ENCODE peak calls at places on chromosomes 2 and 18, in ten cellular contexts. One of them, this sample, is unnamed.
A peak's percentile ranks its signal among the peaks of the same experiment; 100 is the strongest.

GRCh38 chr2:175743020-175743419 is 259.0 kb downstream of the LNPK start:
- DNase-seq in transverse colon: no peak
- DNase-seq in GM12865: no peak
- DNase-seq in Peyer's patch: no peak
- DNase-seq in foreskin fibroblast: peak; percentile 49
- DNase-seq in HepG2: no peak
- DNase-seq in fibroblast of lung: peak; percentile 33
- DNase-seq in GM23338: no peak
- DNase-seq in body of pancreas: no peak
- DNase-seq in AG04450: no peak
- DNase-seq in this sample: no peak

GRCh38 chr2:207385903-207386302 is 143.9 kb upstream of the CREB1 start:
- DNase-seq in transverse colon: no peak
- DNase-seq in GM12865: no peak
- DNase-seq in Peyer's patch: no peak
- DNase-seq in foreskin fibroblast: peak; percentile 81
- DNase-seq in HepG2: no peak
- DNase-seq in fibroblast of lung: peak; percentile 81
- DNase-seq in GM23338: no peak
- DNase-seq in body of pancreas: no peak
- DNase-seq in AG04450: peak; percentile 48
- DNase-seq in this sample: peak; percentile 59

GRCh38 chr2:70981866-70982810 is 3.7 kb downstream of the ANKRD53 start:
- DNase-seq in transverse colon: no peak
- DNase-seq in GM12865: no peak
- DNase-seq in Peyer's patch: peak; percentile 40
- DNase-seq in foreskin fibroblast: no peak
- DNase-seq in HepG2: no peak
- DNase-seq in fibroblast of lung: no peak
- DNase-seq in GM23338: no peak
- DNase-seq in body of pancreas: peak; percentile 12
- DNase-seq in AG04450: no peak
- DNase-seq in this sample: no peak

GRCh38 chr2:206555721-206556120 is 86.6 kb upstream of the FAM237A start:
- DNase-seq in transverse colon: no peak
- DNase-seq in GM12865: no peak
- DNase-seq in Peyer's patch: no peak
- DNase-seq in foreskin fibroblast: peak; percentile 5
- DNase-seq in HepG2: no peak
- DNase-seq in fibroblast of lung: peak; percentile 26
- DNase-seq in GM23338: no peak
- DNase-seq in body of pancreas: no peak
- DNase-seq in AG04450: no peak
- DNase-seq in this sample: no peak

GRCh38 chr2:177265386-177265690 is 811 bp upstream of the NFE2L2 start:
- DNase-seq in transverse colon: peak; percentile 65
- DNase-seq in GM12865: no peak
- DNase-seq in Peyer's patch: peak; percentile 86
- DNase-seq in foreskin fibroblast: peak; percentile 77
- DNase-seq in HepG2: no peak
- DNase-seq in fibroblast of lung: peak; percentile 48
- DNase-seq in GM23338: peak; percentile 48
- DNase-seq in body of pancreas: no peak
- DNase-seq in AG04450: no peak
- DNase-seq in this sample: no peak

GRCh38 chr2:64632855-64633819 is 20.6 kb downstream of the SERTAD2 start:
- DNase-seq in transverse colon: no peak
- DNase-seq in GM12865: no peak
- DNase-seq in Peyer's patch: no peak
- DNase-seq in foreskin fibroblast: peak; percentile 78
- DNase-seq in HepG2: no peak
- DNase-seq in fibroblast of lung: no peak
- DNase-seq in GM23338: no peak
- DNase-seq in body of pancreas: no peak
- DNase-seq in AG04450: peak; percentile 56
- DNase-seq in this sample: no peak

GRCh38 chr2:27249077-27249890 is 13.6 kb downstream of the SLC30A3 start:
- DNase-seq in transverse colon: no peak
- DNase-seq in GM12865: no peak
- DNase-seq in Peyer's patch: no peak
- DNase-seq in foreskin fibroblast: peak; percentile 38
- DNase-seq in HepG2: no peak
- DNase-seq in fibroblast of lung: peak; percentile 36
- DNase-seq in GM23338: no peak
- DNase-seq in body of pancreas: no peak
- DNase-seq in AG04450: no peak
- DNase-seq in this sample: no peak

GRCh38 chr2:231819449-231820042 is 33.3 kb downstream of the COPS7B start:
- DNase-seq in transverse colon: no peak
- DNase-seq in GM12865: no peak
- DNase-seq in Peyer's patch: no peak
- DNase-seq in foreskin fibroblast: no peak
- DNase-seq in HepG2: peak; percentile 1
- DNase-seq in fibroblast of lung: no peak
- DNase-seq in GM23338: no peak
- DNase-seq in body of pancreas: no peak
- DNase-seq in AG04450: no peak
- DNase-seq in this sample: no peak

GRCh38 chr18:62741584-62741983 is 26.2 kb downstream of the PHLPP1 start:
- DNase-seq in transverse colon: no peak
- DNase-seq in GM12865: no peak
- DNase-seq in Peyer's patch: no peak
- DNase-seq in foreskin fibroblast: no peak
- DNase-seq in HepG2: peak; percentile 50
- DNase-seq in fibroblast of lung: no peak
- DNase-seq in GM23338: no peak
- DNase-seq in body of pancreas: no peak
- DNase-seq in AG04450: no peak
- DNase-seq in this sample: no peak

GRCh38 chr2:45616663-45617411 is 5.8 kb upstream of the SRBD1 start:
- DNase-seq in transverse colon: no peak
- DNase-seq in GM12865: no peak
- DNase-seq in Peyer's patch: no peak
- DNase-seq in foreskin fibroblast: peak; percentile 56
- DNase-seq in HepG2: no peak
- DNase-seq in fibroblast of lung: peak; percentile 69
- DNase-seq in GM23338: no peak
- DNase-seq in body of pancreas: no peak
- DNase-seq in AG04450: no peak
- DNase-seq in this sample: no peak

GRCh38 chr2:8076453-8077284 is 605.2 kb upstream of the ID2 start:
- DNase-seq in transverse colon: no peak
- DNase-seq in GM12865: peak; percentile 36
- DNase-seq in Peyer's patch: no peak
- DNase-seq in foreskin fibroblast: no peak
- DNase-seq in HepG2: no peak
- DNase-seq in fibroblast of lung: no peak
- DNase-seq in GM23338: no peak
- DNase-seq in body of pancreas: no peak
- DNase-seq in AG04450: no peak
- DNase-seq in this sample: no peak

DNA sequence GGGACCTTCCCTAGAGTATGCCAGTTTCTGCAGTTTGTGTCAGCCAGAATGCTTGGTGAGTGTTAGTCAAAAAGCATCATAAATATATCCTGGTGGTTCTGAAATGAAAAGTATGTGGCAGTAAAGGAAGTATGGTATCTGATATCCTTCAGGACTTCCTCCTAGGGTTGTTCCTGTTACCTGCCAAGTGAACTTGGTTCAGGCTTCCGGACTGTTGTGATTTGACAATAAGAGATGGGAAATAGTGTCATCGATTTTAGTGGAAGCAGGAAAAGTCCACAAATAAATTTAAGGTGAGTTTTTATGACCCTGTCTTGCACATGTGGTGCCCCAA is 2.0 kb downstream of the TANC1 start:
- DNase-seq in transverse colon: no peak
- DNase-seq in GM12865: no peak
- DNase-seq in Peyer's patch: no peak
- DNase-seq in foreskin fibroblast: no peak
- DNase-seq in HepG2: no peak
- DNase-seq in fibroblast of lung: no peak
- DNase-seq in GM23338: no peak
- DNase-seq in body of pancreas: no peak
- DNase-seq in AG04450: no peak
- DNase-seq in this sample: no peak
- H3K4me3 ChIP-seq in transverse colon: peak overlapping the region; percentile 68
- H3K4me3 ChIP-seq in GM12865: no peak overlapping the region
- H3K4me3 ChIP-seq in Peyer's patch: no peak overlapping the region
- H3K4me3 ChIP-seq in foreskin fibroblast: peak overlapping the region; percentile 87
- H3K4me3 ChIP-seq in HepG2: no peak overlapping the region
- H3K4me3 ChIP-seq in fibroblast of lung: peak overlapping the region; percentile 96
- H3K4me3 ChIP-seq in GM23338: peak overlapping the region; percentile 87
- H3K4me3 ChIP-seq in body of pancreas: no peak overlapping the region
- H3K4me3 ChIP-seq in AG04450: peak overlapping the region; percentile 83
- H3K4me3 ChIP-seq in this sample: peak overlapping the region; percentile 91

DNA sequence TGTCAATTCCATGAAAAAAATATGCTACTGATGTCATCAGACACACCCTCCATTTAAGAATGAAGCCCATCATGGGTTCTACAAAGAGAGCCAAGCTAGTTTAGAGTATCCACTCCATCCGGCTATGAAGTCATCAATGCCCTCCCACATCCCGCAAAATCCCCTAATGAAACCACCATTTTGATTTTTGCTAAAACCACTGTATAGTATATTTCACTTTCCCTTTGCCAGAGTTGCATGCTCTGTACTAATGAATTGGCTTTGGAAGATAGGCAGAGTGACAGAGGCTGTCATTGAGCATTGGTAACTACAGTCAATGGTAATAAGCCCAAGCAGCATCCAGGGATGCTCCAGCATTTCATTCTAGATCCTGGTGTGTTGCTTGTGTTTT is 118.6 kb downstream of the ANKRD44 start:
- DNase-seq in transverse colon: no peak
- DNase-seq in GM12865: peak; percentile 79
- DNase-seq in Peyer's patch: no peak
- DNase-seq in foreskin fibroblast: no peak
- DNase-seq in HepG2: no peak
- DNase-seq in fibroblast of lung: no peak
- DNase-seq in GM23338: no peak
- DNase-seq in body of pancreas: no peak
- DNase-seq in AG04450: no peak
- DNase-seq in this sample: no peak
- H3K4me3 ChIP-seq in transverse colon: no peak overlapping the region
- H3K4me3 ChIP-seq in GM12865: no peak overlapping the region
- H3K4me3 ChIP-seq in Peyer's patch: no peak overlapping the region
- H3K4me3 ChIP-seq in foreskin fibroblast: no peak overlapping the region
- H3K4me3 ChIP-seq in HepG2: no peak overlapping the region
- H3K4me3 ChIP-seq in fibroblast of lung: no peak overlapping the region
- H3K4me3 ChIP-seq in GM23338: no peak overlapping the region
- H3K4me3 ChIP-seq in body of pancreas: no peak overlapping the region
- H3K4me3 ChIP-seq in AG04450: no peak overlapping the region
- H3K4me3 ChIP-seq in this sample: no peak overlapping the region

GRCh38 chr2:127642706-127643697 is 3.0 kb upstream of the GPR17 start:
- DNase-seq in transverse colon: no peak
- DNase-seq in GM12865: no peak
- DNase-seq in Peyer's patch: no peak
- DNase-seq in foreskin fibroblast: peak; percentile 35
- DNase-seq in HepG2: no peak
- DNase-seq in fibroblast of lung: no peak
- DNase-seq in GM23338: no peak
- DNase-seq in body of pancreas: no peak
- DNase-seq in AG04450: no peak
- DNase-seq in this sample: no peak

GRCh38 chr2:127641133-127641532 is 4.8 kb upstream of the GPR17 start:
- DNase-seq in transverse colon: no peak
- DNase-seq in GM12865: no peak
- DNase-seq in Peyer's patch: no peak
- DNase-seq in foreskin fibroblast: no peak
- DNase-seq in HepG2: no peak
- DNase-seq in fibroblast of lung: no peak
- DNase-seq in GM23338: no peak
- DNase-seq in body of pancreas: no peak
- DNase-seq in AG04450: no peak
- DNase-seq in this sample: no peak

GRCh38 chr2:127643698-127644660 is 2.0 kb upstream of the GPR17 start:
- DNase-seq in transverse colon: no peak
- DNase-seq in GM12865: no peak
- DNase-seq in Peyer's patch: no peak
- DNase-seq in foreskin fibroblast: no peak
- DNase-seq in HepG2: no peak
- DNase-seq in fibroblast of lung: no peak
- DNase-seq in GM23338: no peak
- DNase-seq in body of pancreas: no peak
- DNase-seq in AG04450: no peak
- DNase-seq in this sample: no peak

GRCh38 chr2:127640082-127641072 is 5.6 kb upstream of the GPR17 start:
- DNase-seq in transverse colon: no peak
- DNase-seq in GM12865: peak; percentile 27
- DNase-seq in Peyer's patch: peak; percentile 84
- DNase-seq in foreskin fibroblast: peak; percentile 30
- DNase-seq in HepG2: peak; percentile 44
- DNase-seq in fibroblast of lung: no peak
- DNase-seq in GM23338: peak; percentile 65
- DNase-seq in body of pancreas: no peak
- DNase-seq in AG04450: no peak
- DNase-seq in this sample: no peak

DNA sequence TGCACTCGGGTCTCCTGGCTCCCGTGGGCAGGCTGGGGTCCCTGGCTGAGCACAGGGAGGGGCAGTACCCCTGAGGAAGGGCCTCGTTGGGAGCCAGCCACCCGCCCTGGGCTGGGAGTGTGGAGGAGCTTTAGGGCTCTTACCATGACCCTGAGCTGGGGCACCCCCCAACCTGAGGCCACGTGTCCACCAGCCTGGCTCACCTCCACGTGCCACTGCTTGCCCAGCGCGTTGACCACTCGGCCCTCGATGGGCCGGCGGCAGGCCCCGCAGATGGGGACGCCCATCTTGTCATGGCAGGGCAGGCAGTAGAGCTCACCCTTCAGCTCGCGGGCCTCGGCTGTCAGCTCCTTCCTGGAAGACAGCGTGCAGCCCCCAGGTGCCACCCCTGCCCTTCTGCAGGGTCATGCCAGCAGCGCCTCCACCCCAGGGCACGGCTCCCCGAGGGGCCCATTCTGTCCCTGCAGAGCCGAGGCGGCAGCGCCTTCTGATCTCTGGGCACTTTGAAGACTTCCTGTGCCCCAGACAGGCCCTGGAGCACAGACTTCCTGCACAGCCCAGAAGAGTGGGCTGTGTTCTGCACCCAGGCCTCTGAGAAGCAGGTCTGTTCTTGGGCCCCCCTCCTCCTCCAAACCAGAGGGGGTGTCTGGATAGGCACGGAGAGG is 4.0 kb upstream of the GPR17 start:
- DNase-seq in transverse colon: no peak
- DNase-seq in GM12865: no peak
- DNase-seq in Peyer's patch: no peak
- DNase-seq in foreskin fibroblast: no peak
- DNase-seq in HepG2: no peak
- DNase-seq in fibroblast of lung: no peak
- DNase-seq in GM23338: no peak
- DNase-seq in body of pancreas: no peak
- DNase-seq in AG04450: no peak
- DNase-seq in this sample: no peak
- H3K4me3 ChIP-seq in transverse colon: no peak overlapping the region
- H3K4me3 ChIP-seq in GM12865: no peak overlapping the region
- H3K4me3 ChIP-seq in Peyer's patch: peak overlapping the region; percentile 27
- H3K4me3 ChIP-seq in foreskin fibroblast: no peak overlapping the region
- H3K4me3 ChIP-seq in HepG2: no peak overlapping the region
- H3K4me3 ChIP-seq in fibroblast of lung: no peak overlapping the region
- H3K4me3 ChIP-seq in GM23338: no peak overlapping the region
- H3K4me3 ChIP-seq in body of pancreas: no peak overlapping the region
- H3K4me3 ChIP-seq in AG04450: no peak overlapping the region
- H3K4me3 ChIP-seq in this sample: no peak overlapping the region

GRCh38 chr2:113407446-113408099 is 29.9 kb upstream of the ZNG1B start:
- DNase-seq in transverse colon: no peak
- DNase-seq in GM12865: no peak
- DNase-seq in Peyer's patch: no peak
- DNase-seq in foreskin fibroblast: peak; percentile 40
- DNase-seq in HepG2: peak; percentile 81
- DNase-seq in fibroblast of lung: peak; percentile 18
- DNase-seq in GM23338: peak; percentile 62
- DNase-seq in body of pancreas: no peak
- DNase-seq in AG04450: no peak
- DNase-seq in this sample: no peak

GRCh38 chr2:113406114-113406513 is 31.4 kb upstream of the ZNG1B start:
- DNase-seq in transverse colon: peak; percentile 58
- DNase-seq in GM12865: peak; percentile 54
- DNase-seq in Peyer's patch: peak; percentile 79
- DNase-seq in foreskin fibroblast: no peak
- DNase-seq in HepG2: no peak
- DNase-seq in fibroblast of lung: no peak
- DNase-seq in GM23338: peak; percentile 48
- DNase-seq in body of pancreas: no peak
- DNase-seq in AG04450: no peak
- DNase-seq in this sample: no peak
- H3K4me3 ChIP-seq in transverse colon: no peak overlapping the region
- H3K4me3 ChIP-seq in GM12865: peak overlapping the region; percentile 13
- H3K4me3 ChIP-seq in Peyer's patch: peak overlapping the region; percentile 26
- H3K4me3 ChIP-seq in foreskin fibroblast: no peak overlapping the region
- H3K4me3 ChIP-seq in HepG2: no peak overlapping the region
- H3K4me3 ChIP-seq in fibroblast of lung: no peak overlapping the region
- H3K4me3 ChIP-seq in GM23338: no peak overlapping the region
- H3K4me3 ChIP-seq in body of pancreas: no peak overlapping the region
- H3K4me3 ChIP-seq in AG04450: no peak overlapping the region
- H3K4me3 ChIP-seq in this sample: no peak overlapping the region